ENCODE peak calls at places on chromosomes 2 and 18, in five cellular contexts. A is epithelial cell of esophagus; M is CD8-positive, alpha-beta T cell; I is GM12865; P is RWPE1. Y is an unnamed sample.

GRCh38 chr2:20484034-20484617 is 37.3 kb downstream of the RHOB start:
- DNase-seq in A (no peak), M (no peak), I (no peak), P (no peak), Y (no peak)

GRCh38 chr2:214853906-214854305 is 44.4 kb upstream of the BARD1 start:
- DNase-seq in A (peak; percentile 18), M (no peak), I (no peak), P (no peak), Y (no peak)

GRCh38 chr18:22411442-22411841 is 6.3 kb downstream of the CTAGE1 start:
- DNase-seq in A (no peak), M (no peak), I (no peak), P (no peak), Y (no peak)

GRCh38 chr2:132430895-132431294 is 14.3 kb downstream of the GPR39 start:
- DNase-seq in A (peak; percentile 78), M (no peak), I (no peak), P (peak; percentile 58), Y (no peak)

GRCh38 chr2:236637691-236638569 is 68.3 kb downstream of the ACKR3 start:
- DNase-seq in A (no peak), M (no peak), I (no peak), P (no peak), Y (no peak)

GRCh38 chr2:143553261-143553660 is 424.0 kb downstream of the ARHGAP15 start:
- DNase-seq in A (no peak), M (no peak), I (peak; percentile 18), P (no peak), Y (no peak)

GRCh38 chr2:184860744-184861143 is 262.4 kb downstream of the ZNF804A start:
- DNase-seq in A (no peak), M (no peak), I (no peak), P (no peak), Y (no peak)

GRCh38 chr2:7012141-7012809 is 95.1 kb downstream of the RNF144A start:
- DNase-seq in A (no peak), M (no peak), I (no peak), P (no peak), Y (no peak)

GRCh38 chr2:1826188-1826905 is 82.0 kb upstream of the PXDN start:
- DNase-seq in A (no peak), M (no peak), I (no peak), P (no peak), Y (no peak)

GRCh38 chr2:233354971-233355574 is 779 bp downstream of the DGKD start:
- DNase-seq in A (peak; percentile 28), M (no peak), I (peak; percentile 27), P (peak; percentile 45), Y (no peak)

GRCh38 chr2:31300309-31300708 is 66.4 kb downstream of the EHD3 start:
- DNase-seq in A (peak; percentile 20), M (no peak), I (no peak), P (no peak), Y (no peak)

GRCh38 chr2:37881397-37881796 is 43.7 kb upstream of the RMDN2 start:
- DNase-seq in A (peak; percentile 48), M (no peak), I (no peak), P (no peak), Y (no peak)

GRCh38 chr18:27108842-27109241 is 76.3 kb downstream of the CHST9 start:
- DNase-seq in A (no peak), M (no peak), I (no peak), P (no peak), Y (no peak)

GRCh38 chr18:28003451-28003850 is 173.5 kb downstream of the CDH2 start:
- DNase-seq in A (peak; percentile 57), M (no peak), I (no peak), P (no peak), Y (no peak)

GRCh38 chr2:108535380-108535677 is 1.1 kb downstream of the LIMS1 start:
- DNase-seq in A (no peak), M (no peak), I (no peak), P (no peak), Y (no peak)

GRCh38 chr2:99156901-99157300 is 2.1 kb downstream of the LIPT1 start:
- DNase-seq in A (no peak), M (no peak), I (no peak), P (no peak), Y (no peak)

GRCh38 chr2:99153921-99154604 is 679 bp downstream of the TSGA10 start:
- DNase-seq in A (no peak), M (no peak), I (no peak), P (no peak), Y (no peak)

GRCh38 chr2:99159594-99159993 is 4.8 kb downstream of the LIPT1 start:
- DNase-seq in A (peak; percentile 68), M (no peak), I (no peak), P (no peak), Y (no peak)

GRCh38 chr2:99154643-99155536 is at the start of the genes LIPT1 and TSGA10:
- DNase-seq in A (peak; percentile 90), M (peak; percentile 81), I (peak; percentile 95), P (peak; percentile 94), Y (peak; percentile 77)

DNA sequence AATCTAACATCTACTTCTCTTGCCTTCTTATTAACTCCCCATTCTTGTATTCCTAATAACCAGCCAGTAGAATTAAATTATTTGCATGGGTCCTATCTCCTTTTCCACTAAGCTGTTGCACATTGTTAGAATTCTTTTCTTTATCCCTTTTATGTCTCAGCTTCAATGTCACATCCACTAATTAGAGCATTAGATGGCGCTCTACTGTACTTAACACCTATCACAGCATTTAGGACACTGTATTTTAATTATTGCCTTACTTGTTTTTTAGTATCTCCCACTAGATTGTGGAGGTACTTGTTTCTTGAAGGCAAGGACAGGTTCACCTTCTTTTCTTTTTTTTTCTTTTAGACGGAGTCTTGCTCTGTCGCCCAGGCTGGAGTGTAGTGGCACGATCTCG is 3.8 kb downstream of the LIPT1 start:
- DNase-seq in A (no peak), M (no peak), I (no peak), P (no peak), Y (no peak)
- TF ChIP-seq CTCF in A (no peak), M (no peak), I (no peak), P (no peak), Y (no peak)

DNA sequence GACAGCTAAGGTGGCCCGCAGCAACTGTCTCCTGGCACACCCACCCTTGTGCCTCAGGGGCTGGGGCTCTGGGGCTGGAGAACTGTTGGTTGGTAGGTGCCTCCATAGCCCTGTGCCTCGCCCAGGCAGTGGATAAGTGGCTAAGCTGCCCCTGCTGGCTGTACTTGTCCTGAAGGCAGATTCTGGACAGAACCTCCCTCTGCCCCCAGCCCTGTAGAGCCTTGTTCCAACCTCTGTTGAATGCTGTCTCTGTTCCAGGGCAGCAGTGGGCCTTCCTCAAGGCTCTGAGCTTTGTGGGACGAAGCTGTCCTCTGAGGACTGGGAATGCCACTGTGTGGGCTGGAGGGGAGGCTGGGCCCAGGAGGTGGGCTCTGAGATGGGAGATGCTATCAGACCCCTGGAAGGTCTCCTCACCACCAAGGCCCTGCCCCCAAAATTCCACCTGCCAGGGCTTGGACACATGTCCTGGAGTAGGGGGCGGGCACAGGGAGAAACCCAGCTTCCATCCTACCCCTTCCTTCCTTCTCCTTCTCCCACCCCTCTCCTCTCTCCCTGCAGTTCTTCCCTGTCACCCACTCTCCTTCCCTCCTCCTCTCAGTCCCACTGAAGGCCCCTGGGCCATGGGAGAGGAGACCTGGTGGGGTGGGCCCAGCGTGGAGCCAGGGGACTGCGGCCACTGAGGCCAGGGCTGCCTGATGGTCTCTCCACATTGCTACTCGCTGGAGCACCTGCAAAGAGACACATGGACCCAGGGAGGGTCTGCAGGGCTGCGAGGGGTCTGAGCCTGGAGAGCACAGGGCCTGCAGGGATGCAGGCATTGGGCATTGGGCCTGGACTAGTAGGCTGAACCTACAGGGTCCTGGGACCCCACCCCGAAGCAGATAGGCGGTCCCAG is 1.7 kb upstream of the PDCD1 start:
- DNase-seq in A (no peak), M (no peak), I (peak; percentile 36), P (no peak), Y (no peak)
- TF ChIP-seq CTCF in A (no peak), M (no peak), I (no peak), P (no peak), Y (no peak)

DNA sequence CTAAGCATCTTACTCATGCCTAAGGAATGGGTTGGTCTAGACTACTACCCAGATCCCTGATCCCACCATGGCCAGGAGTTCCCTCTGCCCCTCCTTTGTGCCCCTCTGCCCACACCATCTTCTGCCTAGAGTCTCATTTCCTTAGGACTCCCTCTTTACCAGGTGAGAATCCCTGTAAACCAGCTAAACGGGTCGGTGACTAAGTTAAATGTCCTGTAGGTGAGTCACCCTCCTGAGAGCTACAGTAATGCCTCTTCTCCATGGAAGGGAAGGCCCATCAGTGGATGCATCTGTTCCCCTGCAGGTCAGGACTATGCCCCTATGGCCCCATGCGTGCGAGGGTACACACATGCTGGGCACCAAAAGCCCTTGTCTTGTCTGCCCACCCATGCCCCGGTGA is 25.4 kb downstream of the PTGR3 start:
- DNase-seq in A (peak; percentile 96), M (no peak), I (no peak), P (peak; percentile 94), Y (no peak)
- TF ChIP-seq CTCF in A (no peak), M (no peak), I (no peak), P (no peak), Y (no peak)

GRCh38 chr2:157984866-157985265 is 108.7 kb upstream of the ACVR1 start:
- DNase-seq in A (no peak), M (no peak), I (no peak), P (no peak), Y (no peak)

GRCh38 chr2:157991932-157992331 is 109.7 kb upstream of the UPP2 start:
- DNase-seq in A (no peak), M (no peak), I (no peak), P (no peak), Y (no peak)

GRCh38 chr2:157986761-157987160 is 110.6 kb upstream of the ACVR1 start:
- DNase-seq in A (no peak), M (no peak), I (no peak), P (no peak), Y (no peak)

GRCh38 chr2:157990173-157990572 is 111.5 kb upstream of the UPP2 start:
- DNase-seq in A (no peak), M (no peak), I (no peak), P (no peak), Y (no peak)

GRCh38 chr2:157989227-157989626 is 112.4 kb upstream of the UPP2 start:
- DNase-seq in A (no peak), M (no peak), I (no peak), P (no peak), Y (no peak)
- TF ChIP-seq CTCF in A (no peak), M (no peak), I (no peak), P (no peak), Y (no peak)

DNA sequence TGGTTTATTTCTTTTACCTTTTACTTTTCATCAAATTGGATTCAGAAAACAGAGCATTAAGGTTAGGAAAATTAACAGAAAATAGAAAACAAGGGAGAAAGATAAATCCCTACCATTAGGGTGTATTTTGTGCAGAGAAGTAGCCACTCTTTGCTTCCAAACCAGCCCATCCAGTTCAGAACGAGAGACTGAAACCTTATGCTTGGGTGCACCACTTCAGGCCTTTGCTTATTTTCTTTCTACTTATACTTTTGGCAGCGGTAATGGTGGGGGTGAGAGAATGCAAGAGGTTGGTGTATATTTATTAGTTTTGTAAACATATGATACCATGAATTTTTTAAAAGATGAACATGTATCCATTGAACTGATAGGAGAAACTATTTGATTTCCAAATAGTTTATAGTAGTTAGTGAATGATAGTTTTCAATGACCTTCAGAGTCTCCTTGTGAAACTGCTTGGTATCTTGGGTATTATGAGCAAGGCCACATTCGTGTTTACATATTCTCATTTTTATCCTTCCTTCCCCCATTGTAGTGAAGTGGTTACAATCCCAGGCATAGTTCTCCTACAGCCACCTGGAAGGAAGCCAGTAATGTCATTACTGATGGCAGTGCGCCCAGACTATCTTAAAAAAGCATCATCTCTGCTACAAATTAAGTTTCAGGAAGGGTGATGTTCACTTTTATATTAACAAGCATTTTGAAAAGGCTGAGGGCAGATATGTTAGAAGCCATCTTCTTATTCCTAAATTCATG is 60.8 kb downstream of the MFSD6 start:
- DNase-seq in A (peak; percentile 89), M (no peak), I (peak; percentile 69), P (peak; percentile 86), Y (no peak)
- TF ChIP-seq CTCF in A (no peak), M (no peak), I (no peak), P (no peak), Y (no peak)

GRCh38 chr2:43400508-43400907 is 174.1 kb upstream of the ZFP36L2 start:
- DNase-seq in A (no peak), M (no peak), I (no peak), P (no peak), Y (no peak)
- TF ChIP-seq CTCF in A (no peak), M (no peak), I (no peak), P (no peak), Y (no peak)